ENCODE peak calls at places on chromosomes 3 and 15, in four cellular contexts. W, H, X and C are unnamed samples.

GRCh38 chr15:95208988-95209387 is 977.6 kb downstream of the MCTP2 start:
- DNase-seq in X (no peak), H (no peak), W (no peak), C (no peak)

GRCh38 chr15:59438891-59439290 is 905 bp downstream of the FAM81A start:
- DNase-seq in X (no peak), H (no peak), W (no peak), C (no peak)

GRCh38 chr3:98645039-98645438 is 51.6 kb upstream of the CPOX start:
- DNase-seq in H (no peak), X (no peak), W (no peak), C (no peak)

GRCh38 chr15:89379423-89379735 is 44.8 kb upstream of the POLG start:
- DNase-seq in H (no peak), X (no peak), W (no peak), C (no peak)

GRCh38 chr15:89059006-89059405 is 29.2 kb upstream of the ABHD2 start:
- DNase-seq in W (no peak), X (no peak), H (no peak), C (no peak)

GRCh38 chr3:7194081-7194835 is 333.3 kb downstream of the GRM7 start:
- DNase-seq in W (no peak), X (no peak), H (no peak), C (no peak)

GRCh38 chr15:100059094-100059493 is 282.7 kb downstream of the ADAMTS17 start:
- DNase-seq in H (no peak), X (no peak), W (no peak), C (no peak)

GRCh38 chr15:86433983-86434382 is 354.3 kb downstream of the AGBL1 start:
- DNase-seq in X (no peak), W (no peak), H (no peak), C (no peak)

GRCh38 chr15:57306944-57307411 is 69.3 kb upstream of the CGNL1 start:
- DNase-seq in H (no peak), W (no peak), X (no peak), C (peak)

GRCh38 chr3:178777718-178778411 is 241.6 kb downstream of the KCNMB2 start:
- DNase-seq in X (no peak), H (no peak), W (no peak), C (no peak)

GRCh38 chr3:550481-550880 is 353.9 kb downstream of the CHL1 start:
- DNase-seq in W (no peak), H (no peak), X (no peak), C (no peak)
- TF ChIP-seq FOXM1 in W (no peak), H (no peak), X (no peak), C (no peak)

GRCh38 chr3:197748597-197749314 is 927 bp upstream of the FYTTD1 start:
- DNase-seq in X (no peak), H (no peak), W (no peak), C (no peak)
- TF ChIP-seq SP1 in X (no peak), H (no peak), W (no peak), C (no peak)

DNA sequence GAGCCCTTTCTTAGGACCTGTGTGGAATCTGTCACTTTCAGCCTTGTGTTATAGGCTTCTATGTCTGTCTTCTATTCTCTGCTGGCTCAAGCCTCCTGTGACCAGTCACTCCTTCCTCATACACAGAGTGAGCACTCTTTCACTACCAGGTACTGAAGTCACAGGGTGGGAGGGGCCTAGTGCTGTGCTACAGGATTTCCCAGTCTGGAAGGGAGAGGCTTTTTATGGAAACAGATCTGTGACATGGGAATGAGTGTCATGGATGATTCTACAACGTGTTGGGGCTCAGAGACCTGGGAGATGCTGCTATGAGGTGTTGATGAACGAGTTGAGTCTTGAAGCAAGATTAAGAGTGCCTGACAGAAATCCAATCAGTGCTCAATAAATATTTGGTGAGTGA is 100.5 kb downstream of the PDCD6IP start:
- DNase-seq in H (no peak), W (no peak), X (no peak), C (no peak)
- TF ChIP-seq FOXM1 in H (no peak), W (no peak), X (no peak), C (no peak)

GRCh38 chr3:57818772-57819171 is 62.7 kb downstream of the SLMAP start:
- DNase-seq in X (no peak), W (no peak), H (no peak), C (no peak)

GRCh38 chr3:57821765-57822164 is 65.7 kb downstream of the SLMAP start:
- DNase-seq in H (no peak), X (no peak), W (no peak), C (no peak)

GRCh38 chr3:57822686-57823085 is 66.6 kb downstream of the SLMAP start:
- DNase-seq in W (no peak), H (no peak), X (no peak), C (no peak)

GRCh38 chr3:57816471-57817105 is 60.5 kb downstream of the SLMAP start:
- DNase-seq in X (no peak), H (no peak), W (no peak), C (no peak)

DNA sequence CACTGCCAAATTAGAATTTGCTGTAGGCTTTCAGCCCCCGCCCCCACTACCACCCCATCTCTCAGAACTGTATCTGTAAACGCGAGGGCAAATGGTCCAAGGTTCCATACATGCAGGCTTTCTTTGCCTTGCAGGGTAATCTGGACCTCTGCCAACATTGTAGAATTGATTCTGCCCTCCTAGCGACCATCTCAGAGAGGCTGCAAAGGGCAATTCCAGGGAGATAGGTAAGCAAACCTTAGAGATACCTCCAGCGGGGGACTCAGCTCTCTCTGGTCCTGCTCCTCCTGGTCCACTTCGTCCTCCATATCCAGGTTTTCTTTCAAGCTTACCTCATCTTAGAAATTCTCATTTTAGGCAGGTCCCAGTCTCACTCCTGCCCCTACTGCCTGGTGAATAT is 64.4 kb downstream of the SLMAP start:
- DNase-seq in H (no peak), W (no peak), X (peak), C (no peak)
- TF ChIP-seq SP1 in H (no peak), W (no peak), X (no peak), C (no peak)

DNA sequence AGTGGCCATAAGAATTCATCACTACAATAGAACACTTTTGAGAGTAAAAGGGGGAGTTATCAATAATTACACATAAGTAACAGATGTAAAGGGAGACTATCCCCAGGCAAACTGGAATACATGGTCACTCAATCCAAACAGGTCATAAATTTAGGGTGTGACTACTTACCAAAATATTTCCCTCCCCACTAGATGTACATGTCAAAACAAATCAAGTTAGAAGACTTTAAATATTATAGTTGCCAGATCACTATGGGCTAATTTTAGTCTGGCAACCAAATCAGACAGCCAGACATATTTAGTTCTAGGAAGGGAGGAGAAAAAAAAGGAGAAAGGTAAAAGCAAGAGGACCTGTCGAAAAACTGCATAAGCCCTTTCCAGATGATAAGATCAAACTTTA is 23.1 kb downstream of the SLC24A5 start:
- DNase-seq in H (no peak), X (no peak), W (no peak), C (no peak)
- TF ChIP-seq FOXM1 in H (no peak), X (no peak), W (no peak), C (no peak)

GRCh38 chr3:152828075-152828840 is 6.7 kb upstream of the P2RY1 start:
- DNase-seq in X (no peak), H (no peak), W (no peak), C (no peak)

GRCh38 chr3:152827313-152827712 is 7.6 kb upstream of the P2RY1 start:
- DNase-seq in W (no peak), X (no peak), H (no peak), C (no peak)

GRCh38 chr3:152825566-152825965 is 9.4 kb upstream of the P2RY1 start:
- DNase-seq in X (no peak), W (no peak), H (no peak), C (no peak)

GRCh38 chr3:152830245-152830644 is 4.7 kb upstream of the P2RY1 start:
- DNase-seq in X (no peak), W (no peak), H (no peak), C (no peak)

DNA sequence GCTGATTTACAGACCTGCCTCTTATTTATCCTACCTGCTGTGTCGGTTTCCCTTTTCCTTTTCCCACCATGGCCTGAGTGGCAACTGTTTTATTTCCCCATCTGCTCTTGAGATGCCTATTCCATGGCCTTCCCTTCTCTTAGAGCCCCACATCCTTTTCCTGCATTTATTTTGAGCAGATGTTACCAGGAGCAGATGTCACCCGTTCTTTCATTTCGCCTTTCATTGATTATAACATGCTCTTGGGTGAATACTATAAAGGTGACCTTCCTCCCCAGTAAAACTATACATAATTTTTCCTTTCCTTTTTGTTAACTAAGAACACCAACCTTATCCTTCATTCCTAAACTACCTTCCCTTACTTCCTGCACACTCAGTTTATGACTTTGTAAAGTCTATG is 8.5 kb upstream of the P2RY1 start:
- DNase-seq in X (no peak), H (no peak), W (no peak), C (no peak)
- TF ChIP-seq SP1 in X (no peak), H (no peak), W (no peak), C (no peak)

GRCh38 chr3:129412542-129413198 is 15.8 kb downstream of the EFCAB12 start:
- DNase-seq in W (no peak), X (no peak), H (no peak), C (no peak)
- TF ChIP-seq FOXM1 in W (no peak), X (no peak), H (no peak), C (no peak)